ENCODE peak calls at places on chromosomes 7 and 10, in four cellular contexts. Q is body of pancreas, N is sigmoid colon, K is mucosa of descending colon. U is an unnamed sample.

GRCh38 chr10:79286318-79286951 is 60.8 kb upstream of the PPIF start:
- DNase-seq in Q (peak; percentile 87), N (peak; percentile 92), K (peak; percentile 78), U (peak; percentile 91)

GRCh38 chr10:110218627-110219026 is 11.2 kb downstream of the MXI1 start:
- DNase-seq in Q (no peak), N (no peak), K (no peak), U (no peak)

GRCh38 chr7:5477723-5478531 is 54.3 kb upstream of the TNRC18 start:
- DNase-seq in Q (peak; percentile 41), N (no peak), K (peak; percentile 43), U (no peak)

GRCh38 chr10:86632009-86632800 is 22.1 kb upstream of the OPN4 start:
- DNase-seq in Q (no peak), N (no peak), K (peak; percentile 51), U (no peak)

GRCh38 chr10:27512548-27512947 is 8.4 kb downstream of the RAB18 start:
- DNase-seq in Q (no peak), N (no peak), K (no peak), U (no peak)

GRCh38 chr10:61943699-61944444 is 42.4 kb downstream of the ARID5B start:
- DNase-seq in Q (peak; percentile 37), N (no peak), K (no peak), U (no peak)

GRCh38 chr7:5643280-5643679 is 138.2 kb downstream of the RNF216 start:
- DNase-seq in Q (peak; percentile 34), N (no peak), K (peak; percentile 49), U (no peak)

GRCh38 chr7:36048141-36048901 is 104.7 kb upstream of the EEPD1 start:
- DNase-seq in Q (peak; percentile 20), N (peak; percentile 75), K (no peak), U (no peak)

GRCh38 chr7:134405299-134405698 is 53.6 kb downstream of the AKR1B1 start:
- DNase-seq in Q (no peak), N (no peak), K (no peak), U (no peak)

GRCh38 chr10:6737080-6737641 is 157.1 kb upstream of the PRKCQ start:
- DNase-seq in Q (no peak), N (no peak), K (no peak), U (no peak)

GRCh38 chr7:156780724-156781455 is 112.1 kb downstream of the LMBR1 start:
- DNase-seq in Q (no peak), N (no peak), K (no peak), U (no peak)

GRCh38 chr10:3563298-3563697 is 221.7 kb downstream of the KLF6 start:
- DNase-seq in Q (no peak), N (no peak), K (no peak), U (no peak)

GRCh38 chr7:15557686-15558085 is 4.1 kb downstream of the AGMO start:
- DNase-seq in Q (no peak), N (no peak), K (no peak), U (no peak)

GRCh38 chr10:17783751-17784150 is 25.4 kb upstream of the MRC1 start:
- DNase-seq in Q (no peak), N (no peak), K (no peak), U (no peak)

GRCh38 chr10:17782921-17783665 is 26.1 kb upstream of the MRC1 start:
- DNase-seq in Q (no peak), N (no peak), K (no peak), U (no peak)

GRCh38 chr10:17779761-17780160 is 27.8 kb downstream of the TMEM236 start:
- DNase-seq in Q (no peak), N (no peak), K (no peak), U (no peak)

GRCh38 chr10:17780727-17781126 is 28.4 kb upstream of the MRC1 start:
- DNase-seq in Q (no peak), N (no peak), K (no peak), U (no peak)

GRCh38 chr10:17781856-17782255 is 27.3 kb upstream of the MRC1 start:
- DNase-seq in Q (no peak), N (no peak), K (no peak), U (no peak)
- TF ChIP-seq CTCF in Q (no peak), N (no peak), K (no peak), U (no peak)

DNA sequence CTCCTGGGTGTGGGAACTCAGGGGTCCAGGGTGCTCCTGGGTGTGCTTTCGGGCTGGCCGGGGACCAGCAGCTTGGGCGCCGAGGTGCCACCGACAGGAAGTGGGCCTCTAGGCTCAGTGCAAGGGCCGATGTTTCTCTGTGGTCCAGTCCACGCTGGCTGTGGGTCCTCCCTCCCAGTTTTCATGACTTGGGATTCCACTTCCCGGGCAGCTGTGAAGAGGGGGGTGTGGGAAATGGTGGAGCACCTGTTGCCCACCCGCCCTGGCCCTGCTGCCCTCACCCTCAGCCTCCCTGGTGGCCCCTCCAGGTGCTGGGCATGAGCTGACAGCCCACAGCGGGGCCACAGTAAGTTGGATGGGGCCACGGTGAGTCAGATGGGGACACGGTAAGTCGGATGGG is 58.5 kb downstream of the NKX6-2 start:
- DNase-seq in Q (no peak), N (no peak), K (no peak), U (no peak)
- H3K4me3 ChIP-seq in Q (no peak overlapping the region), N (no peak overlapping the region), K (no peak overlapping the region), U (no peak overlapping the region)

GRCh38 chr7:27575647-27576046 is 87.0 kb downstream of the HIBADH start:
- DNase-seq in Q (no peak), N (no peak), K (no peak), U (no peak)

GRCh38 chr7:27579565-27579964 is 83.1 kb downstream of the HIBADH start:
- DNase-seq in Q (no peak), N (no peak), K (no peak), U (no peak)

GRCh38 chr7:27581119-27581518 is 81.6 kb downstream of the HIBADH start:
- DNase-seq in Q (no peak), N (no peak), K (no peak), U (no peak)

GRCh38 chr7:27581906-27582305 is 80.8 kb downstream of the HIBADH start:
- DNase-seq in Q (no peak), N (no peak), K (no peak), U (no peak)

GRCh38 chr7:27576360-27576944 is 86.2 kb downstream of the HIBADH start:
- DNase-seq in Q (no peak), N (no peak), K (no peak), U (no peak)
- TF ChIP-seq CTCF in Q (peak; percentile 33), N (peak; percentile 23), K (peak; percentile 33), U (peak; percentile 72)

DNA sequence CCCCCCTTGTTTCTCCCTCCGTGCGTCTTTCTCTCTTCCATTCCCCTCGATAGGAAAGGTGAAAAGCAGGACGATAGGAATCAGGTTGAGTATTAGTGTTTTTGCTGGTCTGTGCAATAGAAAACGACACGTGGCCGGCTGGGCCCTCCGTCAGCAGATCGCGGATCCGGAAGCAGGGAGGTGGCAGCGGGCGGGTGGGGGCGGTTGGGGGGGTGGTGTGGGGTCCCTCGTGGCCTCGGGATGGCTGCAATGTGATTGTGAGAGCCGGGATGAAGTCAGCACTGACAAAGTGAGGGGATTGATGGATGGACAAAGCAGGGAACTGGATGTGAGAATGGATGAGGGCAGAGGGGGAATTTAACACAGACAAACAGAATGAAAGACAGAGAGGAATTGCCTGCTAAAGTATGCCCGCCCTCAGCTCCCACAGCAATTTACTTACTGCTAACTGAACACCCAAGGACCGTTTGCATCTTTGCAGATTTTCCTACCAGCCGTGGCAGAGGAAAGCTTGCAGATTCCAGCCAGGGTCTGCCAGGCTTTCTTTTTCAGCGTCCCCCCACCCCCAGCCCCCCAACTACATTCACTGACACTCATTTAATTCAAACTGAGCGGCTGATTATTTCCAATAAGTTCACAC is 280.9 kb downstream of the LRMDA start:
- DNase-seq in Q (no peak), N (no peak), K (no peak), U (no peak)
- H3K4me3 ChIP-seq in Q (no peak overlapping the region), N (no peak overlapping the region), K (no peak overlapping the region), U (no peak overlapping the region)

U was measured in upper lobe of right lung.